ENCODE peak calls at places on chromosomes 5 and 9, in four cellular contexts. P is CD4-positive, CD25-positive, alpha-beta regulatory T cell; U is cardiac muscle cell; S is HepG2. C is an unnamed sample.

GRCh38 chr5:130715541-130715940 is 449.5 kb downstream of the HINT1 start:
- DNase-seq in P (no peak), U (no peak), S (no peak), C (no peak)

GRCh38 chr9:90974007-90974406 is 172.4 kb downstream of the SYK start:
- DNase-seq in P (no peak), U (no peak), S (no peak), C (no peak)

GRCh38 chr5:177526191-177526590 is 9.4 kb upstream of the DDX41 start:
- DNase-seq in P (no peak), U (no peak), S (no peak), C (no peak)

GRCh38 chr9:99822596-99823391 is 1.1 kb downstream of the NR4A3 start:
- DNase-seq in P (peak), U (peak), S (peak), C (no peak)

GRCh38 chr5:90529939-90530677 is 724 bp upstream of the LYSMD3 start:
- DNase-seq in P (no peak), U (peak), S (peak), C (no peak)

GRCh38 chr9:99005651-99006050 is 61.9 kb downstream of the COL15A1 start:
- DNase-seq in P (no peak), U (no peak), S (no peak), C (no peak)

GRCh38 chr5:54637654-54638053 is 120.1 kb downstream of the SNX18 start:
- DNase-seq in P (no peak), U (peak), S (no peak), C (no peak)

GRCh38 chr5:151155777-151156731 is 1.5 kb downstream of the ANXA6 start:
- DNase-seq in P (no peak), U (peak), S (peak), C (no peak)

GRCh38 chr5:96875805-96876291 is 452 bp upstream of the ERAP2 start:
- DNase-seq in P (peak), U (no peak), S (peak), C (no peak)
- H3K27ac ChIP-seq in P (peak), U (no peak), S (peak), C (peak)

GRCh38 chr5:135053989-135054388 is 20.0 kb upstream of the PITX1 start:
- DNase-seq in P (no peak), U (no peak), S (peak), C (no peak)
- H3K27ac ChIP-seq in P (no peak), U (no peak), S (no peak), C (no peak)

DNA sequence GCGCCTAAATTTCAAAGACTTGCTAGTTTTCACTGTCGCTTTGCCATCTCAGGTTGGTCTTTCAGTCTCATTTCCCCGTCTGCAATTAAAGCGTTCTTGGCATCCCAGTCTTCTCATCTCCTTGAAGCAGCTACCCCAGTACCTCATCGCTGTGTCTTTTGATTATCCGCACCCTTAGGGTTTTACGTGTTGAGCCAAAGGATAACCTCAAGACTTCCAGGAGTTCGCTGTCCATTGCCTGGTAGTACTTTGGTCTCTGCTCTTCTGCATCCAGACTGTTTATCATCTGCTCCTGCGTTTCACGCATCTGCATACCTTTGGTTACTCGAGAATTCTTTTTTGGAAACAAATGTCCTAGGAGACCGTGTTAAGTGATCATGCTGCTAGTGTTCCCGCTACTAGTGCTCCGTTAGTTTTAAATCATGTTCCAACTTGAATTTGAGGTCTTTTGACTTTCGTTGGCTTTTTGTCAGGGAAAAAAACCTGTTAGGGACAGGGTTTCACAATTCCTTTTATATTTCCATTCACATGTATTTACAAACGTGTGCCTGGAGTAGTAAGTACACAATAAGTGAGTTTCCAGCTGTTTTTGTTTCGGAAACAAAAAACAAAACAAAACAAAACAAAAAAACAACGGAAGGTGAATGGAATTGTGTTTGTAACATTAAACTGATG is 877 bp downstream of the RABGAP1 start:
- DNase-seq in P (no peak), U (peak), S (peak), C (no peak)
- H3K27ac ChIP-seq in P (peak), U (peak), S (peak), C (peak)

GRCh38 chr9:128887049-128887448 is 5.1 kb downstream of the LRRC8A start:
- DNase-seq in P (no peak), U (no peak), S (no peak), C (no peak)

GRCh38 chr9:128887914-128888350 is 6.0 kb downstream of the LRRC8A start:
- DNase-seq in P (no peak), U (no peak), S (no peak), C (no peak)

GRCh38 chr9:128885376-128885775 is 3.4 kb downstream of the LRRC8A start:
- DNase-seq in P (no peak), U (no peak), S (no peak), C (no peak)

GRCh38 chr9:128885798-128886197 is 3.9 kb downstream of the LRRC8A start:
- DNase-seq in P (no peak), U (no peak), S (no peak), C (no peak)

GRCh38 chr9:128886211-128886826 is 4.4 kb downstream of the LRRC8A start:
- DNase-seq in P (no peak), U (no peak), S (no peak), C (no peak)
- H3K27ac ChIP-seq in P (no peak), U (peak), S (no peak), C (peak)

DNA sequence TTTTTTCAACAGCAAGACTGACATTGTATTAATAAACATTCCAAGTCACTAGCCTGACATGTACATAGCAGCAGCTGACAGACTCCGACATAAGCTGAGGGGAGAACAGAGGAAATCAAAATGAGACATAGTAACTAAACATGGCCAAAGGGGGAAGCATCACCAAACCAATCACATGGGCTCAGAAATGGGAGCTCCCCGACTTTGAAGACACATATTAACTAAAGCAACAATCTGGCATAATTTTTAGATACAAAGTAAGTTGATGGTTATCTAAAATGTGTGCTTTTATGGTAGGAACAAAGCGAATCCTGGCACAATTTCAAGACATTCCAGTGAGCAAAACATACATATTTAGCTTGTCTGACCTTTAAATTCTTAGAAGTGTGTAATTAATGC is 156.8 kb downstream of the MAPKAP1 start:
- DNase-seq in P (no peak), U (no peak), S (peak), C (no peak)
- H3K27ac ChIP-seq in P (no peak), U (peak), S (peak), C (no peak)

GRCh38 chr5:29148073-29148472 is 2045.4 kb upstream of the CDH6 start:
- DNase-seq in P (no peak), U (no peak), S (no peak), C (no peak)
- H3K27ac ChIP-seq in P (no peak), U (no peak), S (no peak), C (no peak)

GRCh38 chr9:2634158-2634557 is 12.6 kb downstream of the VLDLR start:
- DNase-seq in P (no peak), U (no peak), S (no peak), C (no peak)
- H3K27ac ChIP-seq in P (no peak), U (no peak), S (no peak), C (no peak)

DNA sequence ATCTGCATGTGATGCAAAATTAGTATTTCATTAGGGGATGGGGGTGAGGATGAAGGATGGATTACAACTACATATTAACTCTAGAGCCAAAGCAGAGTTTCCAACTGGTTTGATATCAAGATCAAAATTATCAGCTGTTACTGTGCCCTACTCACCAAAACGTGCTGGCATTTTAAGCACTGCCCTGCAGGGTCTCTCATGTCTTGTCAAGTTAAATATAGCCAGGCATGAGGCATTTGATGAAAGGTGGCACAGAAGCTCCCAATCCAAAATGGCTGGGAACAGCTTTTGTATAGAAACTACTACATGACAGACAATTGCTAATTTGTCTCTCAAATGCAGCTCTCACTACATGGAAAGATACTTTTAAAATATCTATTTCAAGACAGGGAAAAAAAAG is 27.1 kb upstream of the CAAP1 start:
- DNase-seq in P (no peak), U (no peak), S (no peak), C (no peak)
- H3K27ac ChIP-seq in P (no peak), U (peak), S (no peak), C (no peak)

GRCh38 chr5:11277323-11277722 is 516.3 kb upstream of the DAP start:
- DNase-seq in P (no peak), U (no peak), S (no peak), C (no peak)
- H3K27ac ChIP-seq in P (no peak), U (no peak), S (no peak), C (no peak)